ENCODE peak calls at places on chromosomes 1 and 21, in four cellular contexts. L is K562, W is H1, S is HepG2. R is an unnamed sample.

GRCh38 chr21:38668501-38668900 is 137.2 kb upstream of the ETS2 start:
- DNase-seq in L (no peak), W (no peak), S (no peak), R (no peak)

GRCh38 chr1:203207751-203208150 is 21.2 kb upstream of the CHI3L1 start:
- DNase-seq in L (no peak), W (no peak), S (no peak), R (no peak)

GRCh38 chr1:232274236-232274855 is 355.6 kb downstream of the SIPA1L2 start:
- DNase-seq in L (no peak), W (no peak), S (no peak), R (peak; percentile 71)

GRCh38 chr1:22584970-22585369 is 21.7 kb downstream of the EPHA8 start:
- DNase-seq in L (no peak), W (no peak), S (no peak), R (no peak)

GRCh38 chr1:45846931-45847330 is 43.5 kb downstream of the MAST2 start:
- DNase-seq in L (no peak), W (no peak), S (no peak), R (no peak)

GRCh38 chr21:28207776-28208175 is 784.9 kb downstream of the LTN1 start:
- DNase-seq in L (no peak), W (no peak), S (no peak), R (no peak)

GRCh38 chr21:43741425-43742096 is 22.6 kb downstream of the PDXK start:
- DNase-seq in L (no peak), W (peak; percentile 59), S (no peak), R (no peak)

GRCh38 chr21:34076835-34077234 is 3.5 kb downstream of the MRPS6 start:
- DNase-seq in L (no peak), W (no peak), S (no peak), R (no peak)

GRCh38 chr1:193558491-193559028 is 372.1 kb upstream of the B3GALT2 start:
- DNase-seq in L (no peak), W (no peak), S (no peak), R (peak; percentile 70)

GRCh38 chr1:15328785-15329480 is 80.8 kb upstream of the EFHD2 start:
- DNase-seq in L (peak; percentile 62), W (no peak), S (no peak), R (no peak)

GRCh38 chr1:176826265-176826664 is 338.2 kb downstream of the ASTN1 start:
- DNase-seq in L (no peak), W (no peak), S (no peak), R (no peak)

GRCh38 chr1:160117709-160118183 is 2.2 kb downstream of the ATP1A2 start:
- DNase-seq in L (no peak), W (no peak), S (no peak), R (no peak)

GRCh38 chr1:46205794-46206193 is 2.7 kb downstream of the LURAP1 start:
- DNase-seq in L (peak; percentile 13), W (no peak), S (no peak), R (no peak)

GRCh38 chr1:160637821-160638539 is 8.9 kb downstream of the SLAMF1 start:
- DNase-seq in L (no peak), W (no peak), S (peak; percentile 58), R (no peak)

GRCh38 chr21:45504516-45505415 is 37.5 kb downstream of the SLC19A1 start:
- DNase-seq in L (no peak), W (no peak), S (no peak), R (no peak)

GRCh38 chr1:112332751-112333150 is 63.3 kb upstream of the CTTNBP2NL start:
- DNase-seq in L (no peak), W (no peak), S (no peak), R (no peak)

GRCh38 chr1:116573388-116574100 is 2.7 kb upstream of the CD58 start:
- DNase-seq in L (peak; percentile 83), W (no peak), S (no peak), R (no peak)

GRCh38 chr1:39576016-39576657 is 453 bp downstream of the PABPC4 start:
- DNase-seq in L (peak; percentile 74), W (no peak), S (no peak), R (no peak)

GRCh38 chr21:28833609-28834008 is 159.1 kb downstream of the LTN1 start:
- DNase-seq in L (no peak), W (no peak), S (no peak), R (no peak)

GRCh38 chr1:84573481-84573966 is 716 bp downstream of the CTBS start:
- DNase-seq in L (no peak), W (no peak), S (no peak), R (no peak)

GRCh38 chr1:184212649-184213314 is 161.3 kb downstream of the TSEN15 start:
- DNase-seq in L (no peak), W (no peak), S (no peak), R (no peak)

GRCh38 chr1:119204940-119205339 is 64.5 kb upstream of the WARS2 start:
- DNase-seq in L (no peak), W (no peak), S (no peak), R (no peak)

GRCh38 chr1:119209943-119210342 is 69.5 kb upstream of the WARS2 start:
- DNase-seq in L (no peak), W (no peak), S (no peak), R (no peak)

GRCh38 chr1:119204169-119204568 is 63.7 kb upstream of the WARS2 start:
- DNase-seq in L (no peak), W (no peak), S (no peak), R (no peak)
- TF ChIP-seq GABPA in L (no peak), W (no peak), S (no peak), R (no peak)

GRCh38 chr1:206582537-206583460 is 29.5 kb downstream of the EIF2D start:
- DNase-seq in L (no peak), W (no peak), S (no peak), R (no peak)
- TF ChIP-seq GABPA in L (no peak), W (no peak), S (no peak), R (no peak)

GRCh38 chr1:151401860-151402259 is 2.5 kb downstream of the PSMB4 start:
- DNase-seq in L (no peak), W (no peak), S (no peak), R (no peak)
- TF ChIP-seq GABPA in L (no peak), W (no peak), S (no peak), R (no peak)

DNA sequence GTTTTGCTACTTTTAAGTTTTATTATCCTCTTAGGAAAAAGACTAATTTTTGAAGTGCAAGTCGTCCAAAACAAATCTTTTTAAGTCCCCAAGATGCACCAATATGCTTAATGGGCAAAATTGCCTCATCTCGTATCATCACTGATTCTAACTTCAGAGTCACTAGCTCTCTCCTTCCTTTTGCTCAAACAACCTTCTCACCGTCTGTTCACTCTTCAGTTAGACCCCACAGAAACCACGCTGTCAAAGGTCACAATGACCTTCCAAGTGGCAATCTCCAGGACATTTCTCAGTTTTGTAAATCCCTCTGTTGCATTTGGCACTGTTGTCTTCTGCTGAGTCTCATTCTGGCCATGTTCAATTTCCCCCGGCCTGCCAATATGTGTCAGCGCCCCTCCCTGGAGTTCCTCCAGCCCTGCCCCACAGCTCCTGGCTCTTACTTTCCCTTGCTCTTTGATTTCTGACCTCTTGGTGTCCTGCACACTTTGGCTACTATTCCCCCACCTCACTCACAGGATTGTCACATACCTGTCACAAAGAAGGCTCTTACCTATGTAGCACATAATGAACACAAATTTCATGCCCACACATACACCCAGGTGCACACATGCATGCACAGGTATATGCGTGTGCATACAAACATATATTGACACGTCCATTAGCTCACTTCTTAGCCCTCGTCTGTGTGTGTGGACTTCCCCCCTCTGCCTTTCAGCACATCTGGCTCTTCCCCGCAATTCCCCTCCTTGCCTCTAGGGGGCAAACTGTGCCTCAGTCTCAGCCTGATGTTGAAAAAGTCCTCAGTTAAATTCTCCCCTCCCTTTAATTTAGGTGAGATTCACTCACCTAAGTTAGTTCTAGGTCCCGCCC is 354.0 kb upstream of the DUSP10 start:
- DNase-seq in L (peak; percentile 73), W (peak; percentile 81), S (peak; percentile 7), R (peak; percentile 32)
- TF ChIP-seq GABPA in L (no peak), W (no peak), S (no peak), R (no peak)

GRCh38 chr21:35932232-35932911 is 128.0 kb downstream of the SETD4 start:
- DNase-seq in L (no peak), W (no peak), S (no peak), R (peak; percentile 92)
- TF ChIP-seq GABPA in L (no peak), W (no peak), S (no peak), R (no peak)

DNA sequence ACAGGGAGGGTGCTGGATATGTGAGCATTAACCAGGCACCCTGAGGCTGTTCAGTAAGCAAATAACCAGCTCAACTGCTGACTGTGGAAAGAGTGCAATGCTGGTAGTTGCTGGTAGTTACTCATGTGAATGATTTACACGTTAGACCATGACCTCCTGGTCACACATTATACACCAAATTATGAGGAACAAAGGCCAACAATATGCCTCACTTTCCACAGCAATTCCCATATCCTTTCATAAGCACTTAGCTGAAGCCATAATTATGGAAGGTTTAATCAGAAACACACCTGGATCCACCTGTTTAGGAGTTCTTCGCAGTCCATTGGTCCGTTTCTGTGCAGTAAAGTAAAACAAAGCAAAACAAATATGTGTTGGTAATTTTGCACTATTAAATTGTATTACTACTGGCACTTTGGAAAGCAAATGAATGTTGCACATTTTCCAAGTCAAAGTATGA is 281.8 kb downstream of the VAV3 start:
- DNase-seq in L (no peak), W (no peak), S (peak; percentile 92), R (no peak)
- TF ChIP-seq GABPA in L (no peak), W (no peak), S (no peak), R (no peak)

GRCh38 chr1:115527746-115528145 is 114.0 kb upstream of the VANGL1 start:
- DNase-seq in L (no peak), W (peak; percentile 19), S (no peak), R (no peak)
- TF ChIP-seq GABPA in L (no peak), W (no peak), S (no peak), R (no peak)

GRCh38 chr1:197567442-197567841 is 207.8 kb downstream of the DENND1B start:
- DNase-seq in L (no peak), W (no peak), S (no peak), R (no peak)
- TF ChIP-seq GABPA in L (no peak), W (no peak), S (no peak), R (no peak)

R was measured in HL-60.